ENCODE peak calls at places on chromosomes 11 and 22, in eight cellular contexts. Y is sigmoid colon; T is lung; B is kidney epithelial cell; V is CD8-positive, alpha-beta T cell; K is IMR-90; E is heart right ventricle; P is breast epithelium. L is an unnamed sample. For H3K36me3, the result is how much of the 10 kb centered on the place peaks cover.

GRCh38 chr11:128779036-128779435 is 85.2 kb downstream of the FLI1 start:
- DNase-seq in Y (no peak), T (no peak), B (no peak), V (no peak), K (peak), E (no peak), P (no peak), L (no peak)

GRCh38 chr11:32312206-32312817 is 123.0 kb downstream of the WT1 start:
- DNase-seq in Y (no peak), T (no peak), B (no peak), V (no peak), K (peak), E (no peak), P (no peak), L (no peak)

GRCh38 chr22:38172489-38173155 is 9.0 kb downstream of the PLA2G6 start:
- DNase-seq in Y (peak), T (peak), B (no peak), V (peak), K (peak), E (peak), P (peak), L (peak)

GRCh38 chr22:21698430-21699329 is 32.9 kb downstream of the PPIL2 start:
- DNase-seq in Y (no peak), T (no peak), B (no peak), V (no peak), K (no peak), E (peak), P (no peak), L (peak)

GRCh38 chr22:35839811-35840739 is 122.4 kb downstream of the APOL5 start:
- DNase-seq in Y (peak), T (peak), B (peak), V (peak), K (peak), E (peak), P (peak), L (peak)

GRCh38 chr22:44186737-44187136 is 6.0 kb downstream of the PARVG start:
- DNase-seq in Y (peak), T (no peak), B (no peak), V (no peak), K (no peak), E (no peak), P (no peak), L (no peak)

GRCh38 chr11:88535916-88536547 is 198.5 kb upstream of the CTSC start:
- DNase-seq in Y (no peak), T (no peak), B (peak), V (no peak), K (peak), E (no peak), P (no peak), L (no peak)

GRCh38 chr11:18111005-18111404 is 5.1 kb upstream of the SAAL1 start:
- DNase-seq in Y (no peak), T (no peak), B (no peak), V (no peak), K (no peak), E (no peak), P (no peak), L (no peak)

GRCh38 chr11:47394322-47395224 is 13.8 kb upstream of the SLC39A13 start:
- DNase-seq in Y (peak), T (peak), B (no peak), V (peak), K (peak), E (peak), P (no peak), L (no peak)

GRCh38 chr11:76599041-76600013 is 71.2 kb downstream of the LRRC32 start:
- DNase-seq in Y (no peak), T (no peak), B (no peak), V (no peak), K (peak), E (peak), P (no peak), L (no peak)

GRCh38 chr11:125371451-125371935 is 124.6 kb downstream of the FEZ1 start:
- DNase-seq in Y (no peak), T (no peak), B (no peak), V (no peak), K (no peak), E (no peak), P (no peak), L (no peak)

GRCh38 chr22:48238966-48239365 is 1476.5 kb downstream of the TBC1D22A start:
- DNase-seq in Y (no peak), T (no peak), B (no peak), V (no peak), K (no peak), E (no peak), P (no peak), L (no peak)

GRCh38 chr11:45331839-45332485 is 45.8 kb upstream of the SYT13 start:
- DNase-seq in Y (no peak), T (no peak), B (no peak), V (no peak), K (no peak), E (no peak), P (no peak), L (no peak)

GRCh38 chr22:37634505-37635002 is 4.9 kb upstream of the SH3BP1 start:
- DNase-seq in Y (no peak), T (no peak), B (no peak), V (no peak), K (no peak), E (no peak), P (no peak), L (no peak)

GRCh38 chr11:71478216-71478840 is 25.3 kb downstream of the NADSYN1 start:
- DNase-seq in Y (no peak), T (no peak), B (no peak), V (no peak), K (no peak), E (no peak), P (no peak), L (no peak)

GRCh38 chr11:60482361-60482760 is 10.2 kb upstream of the MS4A12 start:
- DNase-seq in Y (no peak), T (no peak), B (no peak), V (no peak), K (no peak), E (no peak), P (no peak), L (no peak)

GRCh38 chr11:16225623-16226022 is 130.7 kb downstream of the SOX6 start:
- DNase-seq in Y (no peak), T (no peak), B (no peak), V (no peak), K (no peak), E (no peak), P (no peak), L (no peak)

GRCh38 chr11:1557904-1558831 is 13.9 kb downstream of the DUSP8 start:
- DNase-seq in Y (peak), T (no peak), B (peak), V (no peak), K (peak), E (peak), P (peak), L (peak)

GRCh38 chr11:134527382-134528243 is 115.6 kb upstream of the B3GAT1 start:
- DNase-seq in Y (peak), T (no peak), B (no peak), V (peak), K (no peak), E (peak), P (no peak), L (peak)

GRCh38 chr11:28999620-29000019 is 891.4 kb downstream of the METTL15 start:
- DNase-seq in Y (no peak), T (no peak), B (no peak), V (no peak), K (no peak), E (no peak), P (no peak), L (no peak)

GRCh38 chr11:69718147-69718546 is 14.3 kb upstream of the FGF19 start:
- DNase-seq in Y (no peak), T (no peak), B (no peak), V (no peak), K (peak), E (peak), P (no peak), L (no peak)

GRCh38 chr11:85787809-85788805 is 22.8 kb downstream of the SYTL2 start:
- DNase-seq in Y (no peak), T (no peak), B (peak), V (no peak), K (peak), E (no peak), P (no peak), L (no peak)

GRCh38 chr22:20509344-20510047 is 2.1 kb downstream of the MED15 start:
- DNase-seq in Y (peak), T (peak), B (peak), V (peak), K (peak), E (peak), P (peak), L (peak)

GRCh38 chr11:76803023-76803422 is 19.9 kb downstream of the TSKU start:
- DNase-seq in Y (no peak), T (no peak), B (no peak), V (no peak), K (peak), E (no peak), P (peak), L (peak)

GRCh38 chr22:44133161-44133560 is 47.6 kb upstream of the PARVG start:
- DNase-seq in Y (peak), T (no peak), B (no peak), V (no peak), K (no peak), E (no peak), P (no peak), L (no peak)

GRCh38 chr11:29293825-29294224 is 723.0 kb downstream of the KCNA4 start:
- DNase-seq in Y (no peak), T (no peak), B (no peak), V (no peak), K (peak), E (no peak), P (no peak), L (no peak)

GRCh38 chr11:116928102-116928777 is 90.8 kb upstream of the APOA1 start:
- DNase-seq in Y (no peak), T (no peak), B (no peak), V (no peak), K (no peak), E (no peak), P (no peak), L (no peak)

GRCh38 chr11:92087916-92088537 is 136.6 kb upstream of the FAT3 start:
- DNase-seq in Y (no peak), T (no peak), B (no peak), V (no peak), K (no peak), E (no peak), P (no peak), L (no peak)

GRCh38 chr11:11964774-11965150 is 43.7 kb downstream of the DKK3 start:
- DNase-seq in Y (no peak), T (no peak), B (no peak), V (no peak), K (no peak), E (no peak), P (no peak), L (no peak)

GRCh38 chr22:39494471-39495120 is 7.5 kb upstream of the MIEF1 start:
- DNase-seq in Y (no peak), T (no peak), B (no peak), V (no peak), K (peak), E (no peak), P (no peak), L (no peak)

GRCh38 chr22:37054078-37054440 is 2.5 kb downstream of the KCTD17 start:
- DNase-seq in Y (no peak), T (no peak), B (no peak), V (no peak), K (no peak), E (no peak), P (no peak), L (no peak)

GRCh38 chr11:75204685-75205667 is 35.6 kb upstream of the TPBGL start:
- DNase-seq in Y (peak), T (peak), B (peak), V (peak), K (peak), E (peak), P (peak), L (peak)

DNA sequence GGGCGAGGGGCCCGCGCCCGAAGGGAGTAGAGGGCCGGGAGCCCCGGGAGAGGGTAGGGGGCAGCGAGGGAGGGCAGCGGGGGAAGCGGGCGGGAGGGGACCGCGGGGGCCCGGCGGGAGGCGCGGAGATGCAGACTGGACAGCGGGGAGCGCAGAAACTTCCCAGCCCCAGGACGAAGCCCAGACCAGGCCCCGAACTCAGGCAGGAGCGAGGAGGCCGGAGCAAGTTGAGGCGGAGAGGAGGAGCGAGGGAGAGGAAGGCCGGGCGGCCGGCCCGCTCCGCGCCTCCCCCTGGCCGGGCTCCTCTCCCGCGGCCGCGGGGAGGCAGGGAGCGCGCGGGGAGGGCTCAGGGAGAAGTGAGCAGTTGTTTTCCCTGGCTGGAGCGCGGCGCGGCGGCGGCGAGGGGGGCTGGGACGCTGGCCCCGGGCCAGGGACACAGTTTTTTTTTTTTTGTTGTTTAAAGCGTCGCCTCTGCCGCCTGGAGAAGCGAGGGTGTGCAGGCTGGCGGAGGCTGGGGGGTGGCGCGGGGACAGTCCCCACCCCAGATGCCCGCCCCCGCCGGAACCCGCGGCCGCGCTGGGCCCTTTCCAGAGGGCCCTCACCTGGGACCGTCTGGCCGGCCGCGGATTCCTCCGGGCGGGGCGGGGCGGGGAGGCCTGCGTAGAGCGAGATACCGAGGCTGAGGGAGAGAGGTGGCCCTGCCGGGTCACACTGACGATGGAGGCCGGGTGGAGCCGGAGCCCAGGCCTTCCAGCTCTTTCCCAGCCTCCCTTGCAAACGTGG is at the start of gene LTBP3:
- DNase-seq in Y (peak), T (peak), B (no peak), V (peak), K (peak), E (peak), P (peak), L (peak)
- H3K4me3 ChIP-seq in Y (peak), T (peak), B (peak), V (peak), K (peak), E (peak), P (peak), L (peak)

GRCh38 chr22:19043111-19044085 is 78.8 kb downstream of the DGCR2 start:
- DNase-seq in Y (peak), T (no peak), B (no peak), V (no peak), K (peak), E (no peak), P (no peak), L (no peak)

GRCh38 chr22:19046287-19046686 is 75.9 kb downstream of the DGCR2 start:
- DNase-seq in Y (no peak), T (no peak), B (no peak), V (no peak), K (no peak), E (no peak), P (no peak), L (no peak)

GRCh38 chr22:19045094-19045493 is 77.1 kb downstream of the DGCR2 start:
- DNase-seq in Y (no peak), T (no peak), B (no peak), V (no peak), K (peak), E (no peak), P (no peak), L (no peak)

GRCh38 chr22:19042285-19043110 is 79.7 kb downstream of the DGCR2 start:
- DNase-seq in Y (peak), T (no peak), B (no peak), V (no peak), K (no peak), E (no peak), P (no peak), L (no peak)

GRCh38 chr22:19044381-19044780 is 77.8 kb downstream of the DGCR2 start:
- DNase-seq in Y (peak), T (no peak), B (no peak), V (no peak), K (no peak), E (no peak), P (no peak), L (no peak)
- H3K36me3 ChIP-seq in Y (half or more), T (under half), B (under half), V (half or more), K (half or more), E (under half), P (under half), L (under half)

DNA sequence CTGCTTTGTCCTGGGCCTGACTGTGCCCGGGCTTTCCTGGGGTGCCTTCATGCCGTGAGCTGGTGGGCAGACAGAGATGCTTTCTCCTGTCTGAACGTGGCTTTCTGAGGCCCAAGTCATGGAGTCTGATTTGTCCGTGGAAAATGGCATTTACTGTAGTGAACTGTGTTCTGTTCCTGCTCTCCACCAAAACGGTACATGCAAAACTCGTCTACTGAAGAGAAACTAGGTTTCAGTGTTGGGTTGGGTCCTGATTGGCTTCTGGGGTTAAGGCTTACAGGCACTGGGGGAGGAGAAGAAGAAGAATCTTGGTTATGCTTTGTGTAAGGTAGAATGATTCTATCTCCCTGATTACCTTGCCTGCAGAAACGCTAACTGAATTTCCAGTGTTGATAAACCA is 541.7 kb downstream of the NTM start:
- DNase-seq in Y (no peak), T (no peak), B (no peak), V (no peak), K (no peak), E (no peak), P (no peak), L (no peak)
- TF ChIP-seq CTCF in Y (no peak), T (no peak), B (no peak), V (no peak), K (no peak), E (no peak), P (no peak), L (no peak)

DNA sequence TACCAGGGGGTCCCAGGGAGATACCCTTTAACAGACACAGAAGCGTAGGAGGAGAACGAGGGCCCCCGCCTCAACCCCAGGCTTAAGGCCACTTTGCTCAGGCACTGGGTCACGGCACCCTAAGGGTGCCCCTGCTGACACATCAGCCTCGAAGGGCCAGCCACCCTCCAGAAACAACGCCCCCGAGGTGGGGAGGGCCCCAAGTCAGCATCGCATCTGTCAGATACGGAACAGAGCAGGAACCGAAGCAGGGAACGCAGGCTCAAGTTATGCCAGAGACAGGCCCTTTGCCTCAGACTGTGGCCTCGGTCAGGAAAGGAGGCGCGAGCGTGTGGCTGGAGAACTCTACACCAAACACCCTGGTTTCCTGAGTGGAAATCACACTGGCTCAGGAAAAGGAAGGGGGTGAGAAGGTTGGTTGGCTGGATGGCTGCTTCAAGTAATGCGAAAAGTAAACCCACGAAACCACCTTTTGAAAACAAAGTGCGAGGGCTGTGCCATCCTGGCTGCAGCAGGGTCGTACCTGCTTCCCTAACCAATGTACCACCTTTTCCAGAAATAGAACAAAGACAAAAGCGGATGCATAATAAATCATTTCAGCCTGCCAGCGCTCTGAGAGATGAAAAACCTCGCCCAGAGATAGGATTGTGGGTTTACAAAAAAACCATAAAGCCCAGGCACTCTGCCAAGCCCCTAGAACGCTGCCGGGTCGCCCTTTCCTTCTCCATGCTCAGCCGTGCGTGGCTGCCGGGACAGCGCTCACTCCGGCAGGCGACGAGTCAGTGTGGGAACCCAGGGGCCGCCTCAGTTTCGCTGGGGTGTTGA is 38.5 kb downstream of the TRMU start:
- DNase-seq in Y (no peak), T (no peak), B (no peak), V (peak), K (no peak), E (no peak), P (no peak), L (no peak)
- H3K4me3 ChIP-seq in Y (no peak), T (no peak), B (no peak), V (peak), K (no peak), E (no peak), P (no peak), L (no peak)

GRCh38 chr22:41528938-41529561 is 15.2 kb downstream of the POLR3H start:
- DNase-seq in Y (no peak), T (no peak), B (no peak), V (no peak), K (no peak), E (no peak), P (no peak), L (no peak)

GRCh38 chr22:41525450-41526225 is 18.6 kb downstream of the POLR3H start:
- DNase-seq in Y (no peak), T (no peak), B (no peak), V (no peak), K (no peak), E (no peak), P (no peak), L (no peak)

GRCh38 chr22:41528132-41528766 is 16.0 kb downstream of the POLR3H start:
- DNase-seq in Y (no peak), T (no peak), B (no peak), V (no peak), K (no peak), E (no peak), P (no peak), L (no peak)

GRCh38 chr22:41526226-41526531 is 18.1 kb downstream of the POLR3H start:
- DNase-seq in Y (no peak), T (no peak), B (no peak), V (no peak), K (no peak), E (no peak), P (no peak), L (no peak)

GRCh38 chr22:41526802-41527799 is 17.2 kb downstream of the POLR3H start:
- DNase-seq in Y (peak), T (no peak), B (no peak), V (peak), K (peak), E (no peak), P (no peak), L (no peak)
- H3K36me3 ChIP-seq in Y (under half), T (under half), B (under half), V (half or more), K (half or more), E (under half), P (under half), L (under half)

DNA sequence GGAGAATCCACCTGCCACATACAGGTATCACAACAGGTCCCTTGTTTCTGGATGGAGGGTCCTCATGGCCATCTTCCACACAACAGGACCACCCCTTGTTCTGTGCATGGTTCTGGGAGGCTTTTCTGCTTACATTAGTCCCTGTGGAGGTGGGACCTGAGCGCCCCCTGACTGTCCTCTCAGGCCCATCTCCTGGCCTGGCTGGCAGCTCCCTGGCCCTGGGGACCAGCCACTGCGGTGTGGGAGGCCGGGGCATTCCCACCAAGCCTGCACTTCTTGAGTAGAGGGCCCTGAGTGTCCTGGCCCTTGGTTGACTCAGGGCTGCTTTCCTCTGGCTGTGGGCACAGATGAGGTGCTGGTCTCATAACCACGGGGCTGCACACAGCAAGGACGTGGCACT is 5.0 kb downstream of the COX8A start:
- DNase-seq in Y (no peak), T (no peak), B (no peak), V (no peak), K (no peak), E (no peak), P (no peak), L (no peak)
- TF ChIP-seq CTCF in Y (no peak), T (no peak), B (no peak), V (no peak), K (no peak), E (no peak), P (no peak), L (no peak)

L was measured in uterus.